ENCODE peak calls at places on chromosomes 11 and 22, in eight cellular contexts. Q is tibial artery, R is GF-D8, L is GM12891, P is epithelial cell of esophagus, M is HT1080, E is mesendoderm, D is neuronal stem cell. H is an unnamed sample.

GRCh38 chr11:86558219-86558618 is 114.2 kb downstream of the ME3 start:
- DNase-seq in M (peak; percentile 32), E (no peak), R (no peak), Q (no peak), P (peak; percentile 67), L (no peak), D (no peak), H (no peak)

GRCh38 chr11:9530901-9531625 is 42.4 kb upstream of the WEE1 start:
- DNase-seq in D (no peak), Q (no peak), L (no peak), M (no peak), P (no peak), R (no peak), E (no peak), H (no peak)

GRCh38 chr11:47216141-47216798 is 1.5 kb downstream of the DDB2 start:
- DNase-seq in M (peak; percentile 83), R (no peak), E (peak; percentile 26), Q (peak; percentile 78), L (no peak), P (peak; percentile 80), D (no peak), H (no peak)

GRCh38 chr11:70727021-70727420 is 328.7 kb downstream of the CTTN start:
- DNase-seq in P (no peak), E (no peak), Q (no peak), L (no peak), M (no peak), D (no peak), R (no peak), H (no peak)

GRCh38 chr11:66725646-66726045 is 3.4 kb downstream of the SPTBN2 start:
- DNase-seq in D (no peak), L (no peak), E (peak; percentile 58), R (no peak), P (no peak), Q (no peak), M (peak; percentile 83), H (no peak)

GRCh38 chr11:34447044-34447443 is 8.3 kb downstream of the CAT start:
- DNase-seq in R (no peak), M (no peak), L (no peak), E (no peak), Q (no peak), D (no peak), P (no peak), H (no peak)

GRCh38 chr22:50293441-50294318 is 13.8 kb downstream of the PLXNB2 start:
- DNase-seq in R (peak; percentile 46), P (peak; percentile 69), D (peak; percentile 84), M (peak; percentile 48), E (peak; percentile 85), L (no peak), Q (peak; percentile 88), H (no peak)

GRCh38 chr22:38725900-38726655 is 20.3 kb downstream of the GTPBP1 start:
- DNase-seq in R (no peak), P (no peak), L (no peak), D (no peak), Q (peak; percentile 60), E (no peak), M (no peak), H (no peak)

GRCh38 chr11:66317766-66318575 is 1.1 kb upstream of the CD248 start:
- DNase-seq in D (no peak), Q (no peak), M (no peak), L (no peak), P (peak; percentile 79), E (peak; percentile 80), R (peak; percentile 86), H (no peak)

GRCh38 chr11:72951193-72951592 is 137.0 kb downstream of the ATG16L2 start:
- DNase-seq in E (no peak), L (no peak), D (no peak), Q (no peak), P (peak; percentile 83), R (peak; percentile 82), M (no peak), H (no peak)

GRCh38 chr11:78259777-78260470 is 71.2 kb downstream of the USP35 start:
- DNase-seq in D (no peak), R (no peak), M (no peak), L (no peak), P (no peak), E (no peak), Q (no peak), H (no peak)

GRCh38 chr22:31578171-31578570 is 81.8 kb downstream of the SFI1 start:
- DNase-seq in R (no peak), E (no peak), D (no peak), Q (no peak), P (no peak), L (no peak), M (no peak), H (no peak)

GRCh38 chr22:45962756-45963155 is 14.2 kb downstream of the WNT7B start:
- DNase-seq in Q (no peak), D (no peak), M (no peak), R (no peak), P (no peak), L (no peak), E (no peak), H (no peak)

GRCh38 chr11:37916331-37916730 is 1318.3 kb upstream of the RAG2 start:
- DNase-seq in Q (no peak), P (no peak), R (no peak), D (no peak), E (peak; percentile 79), M (no peak), L (no peak), H (no peak)

GRCh38 chr22:33659423-33659822 is 260.9 kb downstream of the LARGE1 start:
- DNase-seq in D (no peak), E (no peak), M (no peak), L (no peak), P (no peak), R (no peak), Q (no peak), H (no peak)

GRCh38 chr11:123903932-123904331 is 2.0 kb downstream of the OR8D4 start:
- DNase-seq in L (no peak), M (no peak), P (no peak), Q (no peak), E (no peak), R (no peak), D (no peak), H (no peak)

GRCh38 chr22:42547562-42547961 is 6.2 kb upstream of the SERHL2 start:
- DNase-seq in L (no peak), M (no peak), D (no peak), R (no peak), E (no peak), Q (no peak), P (no peak), H (no peak)

GRCh38 chr22:25165785-25166184 is 33.9 kb upstream of the CRYBB3 start:
- DNase-seq in L (no peak), E (no peak), P (no peak), D (no peak), R (no peak), M (no peak), Q (no peak), H (no peak)

GRCh38 chr11:118305726-118306125 is 1.2 kb downstream of the CD3E start:
- DNase-seq in E (no peak), L (no peak), D (no peak), M (no peak), Q (no peak), R (no peak), P (no peak), H (no peak)

GRCh38 chr11:103436131-103436770 is 327.0 kb downstream of the DYNC2H1 start:
- DNase-seq in R (no peak), D (no peak), L (no peak), E (no peak), M (no peak), Q (no peak), P (peak; percentile 19), H (no peak)

GRCh38 chr11:117861151-117862018 is 15.1 kb downstream of the FXYD6 start:
- DNase-seq in D (peak; percentile 66), E (peak; percentile 91), M (peak; percentile 44), R (no peak), Q (no peak), L (no peak), P (peak; percentile 23), H (no peak)

GRCh38 chr11:65776710-65777141 is 4.0 kb downstream of the AP5B1 start:
- DNase-seq in D (no peak), L (no peak), E (no peak), M (no peak), P (peak; percentile 70), Q (no peak), R (no peak), H (peak; percentile 52)

GRCh38 chr22:19942071-19942885 is 660 bp upstream of the TXNRD2 start:
- DNase-seq in R (peak; percentile 69), D (no peak), E (no peak), M (no peak), P (no peak), L (no peak), Q (peak; percentile 70), H (no peak)

GRCh38 chr11:128226106-128226716 is 361.1 kb downstream of the ETS1 start:
- DNase-seq in L (no peak), E (peak; percentile 71), Q (no peak), M (no peak), R (no peak), D (no peak), P (no peak), H (no peak)

GRCh38 chr11:117995472-117995871 is 9.3 kb downstream of the IL10RA start:
- DNase-seq in E (no peak), M (no peak), Q (no peak), L (no peak), D (no peak), P (no peak), R (no peak), H (no peak)

GRCh38 chr11:47189100-47189834 is 3.0 kb upstream of the PACSIN3 start:
- DNase-seq in P (peak; percentile 93), E (no peak), M (peak; percentile 64), Q (no peak), R (no peak), D (no peak), L (no peak), H (no peak)